ENCODE peak calls at places on chromosomes 5 and 9, in nine cellular contexts. K is heart right ventricle; H is activated T-helper 9 cell treated with anti-CD3 and anti-CD28 coated beads, Interleukin-2, amount 50 U/mL, for 16 hours; Q is T1000; O is foreskin fibroblast; M is DMS 273 treated with DMSO at 0.1 percent for 48 hours; I is NCI-H1105; C is nucleus accumbens; V is astrocyte of the cerebellum. J is an unnamed sample.

GRCh38 chr9:135926402-135927194 is 19.3 kb upstream of the CAMSAP1 start:
- DNase-seq in V (peak; percentile 33), Q (peak; percentile 89), M (no peak), C (no peak), H (peak; percentile 69), I (no peak), K (peak; percentile 21), O (peak; percentile 66), J (peak; percentile 57)

GRCh38 chr5:150078802-150079654 is 7.3 kb downstream of the CSF1R start:
- DNase-seq in O (peak; percentile 46), Q (no peak), C (no peak), K (no peak), M (no peak), V (no peak), H (no peak), I (no peak), J (no peak)

GRCh38 chr9:86434039-86434726 is 80.0 kb upstream of the TUT7 start:
- DNase-seq in K (peak; percentile 17), V (peak; percentile 69), C (no peak), Q (peak; percentile 56), M (peak; percentile 6), O (peak; percentile 81), I (no peak), H (no peak), J (no peak)

GRCh38 chr9:20395671-20396070 is 226.6 kb downstream of the MLLT3 start:
- DNase-seq in O (no peak), C (no peak), H (no peak), V (no peak), K (no peak), I (peak; percentile 16), Q (no peak), M (no peak), J (no peak)

GRCh38 chr5:176825957-176826356 is 15.6 kb downstream of the UNC5A start:
- DNase-seq in V (no peak), M (no peak), I (no peak), Q (no peak), C (no peak), H (no peak), O (no peak), K (no peak), J (no peak)

GRCh38 chr9:127201731-127202130 is 62.8 kb upstream of the GARNL3 start:
- DNase-seq in V (no peak), Q (no peak), K (no peak), C (no peak), I (no peak), M (no peak), H (no peak), O (no peak), J (no peak)

GRCh38 chr5:856531-857425 is 6.0 kb upstream of the ZDHHC11 start:
- DNase-seq in K (no peak), H (no peak), I (no peak), M (no peak), C (no peak), O (no peak), Q (no peak), V (no peak), J (no peak)

GRCh38 chr5:135750506-135750905 is 84.0 kb upstream of the SLC25A48 start:
- DNase-seq in K (no peak), Q (no peak), C (no peak), O (no peak), V (no peak), H (no peak), M (no peak), I (no peak), J (no peak)

GRCh38 chr9:108002296-108003056 is 512.9 kb upstream of the KLF4 start:
- DNase-seq in H (no peak), Q (no peak), M (no peak), K (no peak), V (no peak), C (no peak), I (no peak), O (peak; percentile 37), J (peak; percentile 30)

GRCh38 chr5:1412163-1412562 is 33.1 kb downstream of the SLC6A3 start:
- DNase-seq in K (no peak), Q (no peak), O (no peak), I (no peak), M (no peak), C (no peak), V (no peak), H (no peak), J (no peak)

GRCh38 chr5:122942164-122942914 is 94.2 kb downstream of the PPIC start:
- DNase-seq in H (no peak), Q (no peak), I (no peak), M (no peak), K (no peak), C (no peak), O (peak; percentile 8), V (peak; percentile 6), J (no peak)

GRCh38 chr9:136090768-136091581 is 4.1 kb downstream of the NACC2 start:
- DNase-seq in O (no peak), V (no peak), Q (no peak), M (no peak), I (no peak), H (no peak), C (no peak), K (peak; percentile 44), J (no peak)

GRCh38 chr5:80122599-80122998 is 87.5 kb downstream of the THBS4 start:
- DNase-seq in Q (no peak), V (no peak), H (no peak), K (no peak), I (no peak), M (no peak), O (no peak), C (no peak), J (no peak)

GRCh38 chr5:87825583-87825982 is 412.9 kb upstream of the CCNH start:
- DNase-seq in K (no peak), H (no peak), M (no peak), V (no peak), Q (no peak), I (no peak), C (no peak), O (peak; percentile 9), J (no peak)

GRCh38 chr5:547086-547924 is 23.1 kb upstream of the SLC9A3 start:
- DNase-seq in H (no peak), K (no peak), M (no peak), O (no peak), V (no peak), C (no peak), Q (no peak), I (no peak), J (no peak)

J was measured in lung.